ENCODE peak calls at places on chromosomes 13 and 19, in four cellular contexts. T is iris pigment epithelial cell; V is WTC11; E is activated T-helper 1 cell treated with anti-CD3 and anti-CD28 coated beads, Interleukin-2, amount 50 U/mL, for 16 hours. S is an unnamed sample.

GRCh38 chr19:9353011-9353410 is 9.8 kb upstream of the ZNF177 start:
- DNase-seq in T (no peak), V (no peak), E (no peak), S (no peak)

GRCh38 chr13:72504026-72504925 is 223.2 kb downstream of the MZT1 start:
- DNase-seq in T (peak; percentile 55), V (no peak), E (no peak), S (no peak)

GRCh38 chr13:36531746-36532486 is 99.6 kb downstream of the CCNA1 start:
- DNase-seq in T (peak; percentile 16), V (no peak), E (no peak), S (no peak)

GRCh38 chr19:28519950-28520861 is 692.7 kb downstream of the UQCRFS1 start:
- DNase-seq in T (no peak), V (no peak), E (no peak), S (no peak)

GRCh38 chr19:55212447-55212846 is 3.1 kb upstream of the PTPRH start:
- DNase-seq in T (no peak), V (no peak), E (no peak), S (peak; percentile 62)

GRCh38 chr13:110308377-110309158 is 1.5 kb downstream of the COL4A2 start:
- DNase-seq in T (peak; percentile 69), V (peak; percentile 48), E (no peak), S (no peak)

GRCh38 chr13:113122571-113123225 is at the start of gene F10:
- DNase-seq in T (peak; percentile 87), V (peak; percentile 54), E (no peak), S (no peak)

GRCh38 chr13:23660249-23660648 is 90.0 kb downstream of the TNFRSF19 start:
- DNase-seq in T (no peak), V (no peak), E (no peak), S (no peak)

GRCh38 chr19:4506449-4507149 is 11.7 kb downstream of the PLIN4 start:
- DNase-seq in T (peak; percentile 82), V (no peak), E (no peak), S (peak; percentile 39)